ENCODE peak calls at places on chromosomes 11 and 22, in seven cellular contexts. Q is stimulated activated CD4-positive, alpha-beta T cell treated with anti-CD3 and anti-CD28 coated beads, TNF-alpha, amount 100 ng/mL, for 1 hour; D is MM.1S; I is hippocampal formation; F is H54; S is GM12891; C is hypothalamus. B is an unnamed sample.

GRCh38 chr22:36422287-36423014 is 34.7 kb upstream of the MYH9 start:
- DNase-seq in D (no peak), F (no peak), S (no peak), Q (no peak), C (no peak), I (no peak), B (no peak)

GRCh38 chr22:36182871-36183270 is 18.7 kb downstream of the APOL4 start:
- DNase-seq in S (no peak), I (no peak), Q (no peak), D (no peak), C (no peak), F (no peak), B (no peak)

GRCh38 chr11:93895106-93895862 is 44.9 kb upstream of the VSTM5 start:
- DNase-seq in D (peak; percentile 78), I (peak; percentile 73), F (no peak), Q (no peak), C (no peak), S (no peak), B (no peak)

GRCh38 chr11:114233755-114234154 is 62.4 kb upstream of the NNMT start:
- DNase-seq in F (no peak), I (no peak), D (no peak), C (no peak), S (no peak), Q (no peak), B (no peak)

GRCh38 chr22:43008921-43009320 is 6.0 kb downstream of the PACSIN2 start:
- DNase-seq in S (no peak), F (no peak), D (no peak), C (no peak), I (no peak), Q (no peak), B (no peak)

GRCh38 chr11:65866524-65867283 is 5.9 kb downstream of the EFEMP2 start:
- DNase-seq in Q (no peak), I (no peak), F (no peak), S (no peak), C (no peak), D (no peak), B (no peak)

GRCh38 chr11:108768370-108768769 is 103.5 kb downstream of the DDX10 start:
- DNase-seq in S (no peak), F (no peak), I (no peak), D (no peak), Q (no peak), C (no peak), B (no peak)

GRCh38 chr22:22769434-22770279 is 118.0 kb upstream of the IGLL5 start:
- DNase-seq in I (no peak), D (no peak), Q (no peak), F (no peak), C (no peak), S (no peak), B (no peak)

GRCh38 chr22:39898997-39899396 is 1.9 kb upstream of the GRAP2 start:
- DNase-seq in D (no peak), C (no peak), S (peak; percentile 8), F (no peak), Q (no peak), I (no peak), B (peak; percentile 60)

GRCh38 chr11:66639066-66639813 is 737 bp downstream of the RBM4 start:
- DNase-seq in D (peak; percentile 20), I (no peak), C (no peak), F (no peak), S (no peak), Q (no peak), B (no peak)

GRCh38 chr22:46528121-46528610 is 9.3 kb downstream of the CELSR1 start:
- DNase-seq in F (no peak), S (no peak), Q (no peak), I (no peak), C (no peak), D (no peak), B (no peak)

GRCh38 chr11:2523821-2524391 is 79.1 kb downstream of the KCNQ1 start:
- DNase-seq in C (no peak), I (no peak), D (no peak), Q (no peak), F (no peak), S (peak; percentile 17), B (no peak)

GRCh38 chr11:133945087-133945974 is 11.4 kb downstream of the IGSF9B start:
- DNase-seq in S (no peak), I (no peak), Q (peak; percentile 61), C (no peak), D (no peak), F (no peak), B (no peak)

GRCh38 chr11:45076761-45077160 is 69.7 kb upstream of the PRDM11 start:
- DNase-seq in C (no peak), Q (no peak), D (no peak), F (no peak), I (no peak), S (no peak), B (no peak)

GRCh38 chr11:96424693-96425092 is 34.9 kb downstream of the JRKL start:
- DNase-seq in I (no peak), F (no peak), S (no peak), C (no peak), Q (no peak), D (no peak), B (no peak)

GRCh38 chr11:126467046-126467370 is 111.5 kb downstream of the ST3GAL4 start:
- DNase-seq in C (no peak), F (no peak), S (no peak), Q (no peak), D (no peak), I (no peak), B (no peak)

GRCh38 chr11:65862941-65863888 is 3.0 kb downstream of the MUS81 start:
- DNase-seq in S (no peak), C (no peak), D (no peak), Q (no peak), F (no peak), I (no peak), B (no peak)

GRCh38 chr22:28750471-28750881 is 8.6 kb downstream of the HSCB start:
- DNase-seq in S (no peak), F (no peak), C (no peak), Q (no peak), D (no peak), I (no peak), B (no peak)

GRCh38 chr22:50734343-50734771 is 3.6 kb upstream of the ACR start:
- DNase-seq in C (no peak), Q (no peak), D (no peak), S (no peak), I (no peak), F (no peak), B (no peak)

GRCh38 chr22:44455151-44455962 is 42.7 kb downstream of the RTL6 start:
- DNase-seq in Q (peak; percentile 22), C (no peak), D (peak; percentile 75), F (no peak), S (no peak), I (no peak), B (no peak)

GRCh38 chr22:20650294-20651207 is 123.4 kb upstream of the SERPIND1 start:
- DNase-seq in Q (no peak), F (no peak), D (no peak), C (no peak), S (no peak), I (no peak), B (no peak)

GRCh38 chr22:27074016-27074415 is 416.6 kb downstream of the MIAT start:
- DNase-seq in F (no peak), C (no peak), S (no peak), I (no peak), Q (no peak), D (no peak), B (no peak)

GRCh38 chr22:38098410-38099249 is 11.9 kb downstream of the BAIAP2L2 start:
- DNase-seq in I (no peak), D (no peak), F (peak; percentile 44), S (no peak), C (no peak), Q (no peak), B (no peak)